ENCODE peak calls at places on chromosomes 3 and 15, in nine cellular contexts. O, M, R, Z, G, N, C, A and V are unnamed samples. For H3K4me1, the result is how much of the 10 kb centered on the place peaks cover.

GRCh38 chr3:192916455-192917257 is 1.0 kb downstream of the MB21D2 start:
- DNase-seq in A (peak), M (peak), N (peak), R (peak), Z (peak), C (peak), O (peak), G (peak), V (peak)

GRCh38 chr3:119240582-119241434 is at the start of gene B4GALT4:
- DNase-seq in M (peak), O (peak), G (peak), N (peak), R (peak), C (peak), A (peak), Z (peak), V (peak)

GRCh38 chr3:16363636-16364035 is 98.6 kb downstream of the OXNAD1 start:
- DNase-seq in G (no peak), R (no peak), A (no peak), O (no peak), Z (no peak), C (no peak), M (no peak), N (no peak), V (no peak)

GRCh38 chr3:149368201-149368849 is 9.1 kb downstream of the TM4SF1 start:
- DNase-seq in R (no peak), N (peak), A (no peak), G (no peak), Z (no peak), O (no peak), M (no peak), C (no peak), V (no peak)

GRCh38 chr3:56005196-56005805 is 463.0 kb downstream of the ERC2 start:
- DNase-seq in O (peak), G (no peak), R (no peak), M (no peak), C (no peak), N (no peak), Z (no peak), A (no peak), V (no peak)

GRCh38 chr15:85406916-85407315 is 26.5 kb downstream of the AKAP13 start:
- DNase-seq in O (no peak), N (peak), A (no peak), Z (no peak), R (no peak), M (no peak), G (no peak), C (no peak), V (no peak)

GRCh38 chr15:99059010-99059981 is 45.6 kb upstream of the SYNM start:
- DNase-seq in C (peak), R (peak), Z (peak), O (peak), A (peak), N (peak), M (peak), G (peak), V (peak)

GRCh38 chr3:128051837-128052766 is at the start of gene SEC61A1:
- DNase-seq in Z (peak), A (peak), G (peak), C (peak), O (peak), R (peak), N (peak), M (peak), V (peak)

GRCh38 chr3:36147934-36148333 is 232.4 kb upstream of the STAC start:
- DNase-seq in G (no peak), O (no peak), Z (no peak), N (no peak), C (no peak), R (no peak), M (no peak), A (no peak), V (no peak)

GRCh38 chr15:77607894-77608261 is 24.8 kb downstream of the LINGO1 start:
- DNase-seq in A (no peak), Z (no peak), M (no peak), N (no peak), R (no peak), C (no peak), G (no peak), O (no peak), V (no peak)

GRCh38 chr3:123152656-123153055 is 49.1 kb upstream of the SEC22A start:
- DNase-seq in A (no peak), M (no peak), O (no peak), R (no peak), Z (no peak), C (no peak), G (no peak), N (no peak), V (no peak)

GRCh38 chr3:4656059-4656458 is 162.9 kb downstream of the ITPR1 start:
- DNase-seq in A (no peak), R (peak), C (peak), N (peak), O (peak), G (peak), Z (peak), M (peak), V (peak)

GRCh38 chr3:140546649-140547048 is 131.2 kb upstream of the TRIM42 start:
- DNase-seq in G (no peak), O (peak), A (no peak), N (no peak), C (no peak), Z (no peak), M (no peak), R (no peak), V (no peak)

GRCh38 chr3:14839236-14839635 is 20.5 kb downstream of the FGD5 start:
- DNase-seq in M (no peak), O (peak), Z (no peak), R (peak), N (no peak), A (no peak), G (no peak), C (no peak), V (no peak)

DNA sequence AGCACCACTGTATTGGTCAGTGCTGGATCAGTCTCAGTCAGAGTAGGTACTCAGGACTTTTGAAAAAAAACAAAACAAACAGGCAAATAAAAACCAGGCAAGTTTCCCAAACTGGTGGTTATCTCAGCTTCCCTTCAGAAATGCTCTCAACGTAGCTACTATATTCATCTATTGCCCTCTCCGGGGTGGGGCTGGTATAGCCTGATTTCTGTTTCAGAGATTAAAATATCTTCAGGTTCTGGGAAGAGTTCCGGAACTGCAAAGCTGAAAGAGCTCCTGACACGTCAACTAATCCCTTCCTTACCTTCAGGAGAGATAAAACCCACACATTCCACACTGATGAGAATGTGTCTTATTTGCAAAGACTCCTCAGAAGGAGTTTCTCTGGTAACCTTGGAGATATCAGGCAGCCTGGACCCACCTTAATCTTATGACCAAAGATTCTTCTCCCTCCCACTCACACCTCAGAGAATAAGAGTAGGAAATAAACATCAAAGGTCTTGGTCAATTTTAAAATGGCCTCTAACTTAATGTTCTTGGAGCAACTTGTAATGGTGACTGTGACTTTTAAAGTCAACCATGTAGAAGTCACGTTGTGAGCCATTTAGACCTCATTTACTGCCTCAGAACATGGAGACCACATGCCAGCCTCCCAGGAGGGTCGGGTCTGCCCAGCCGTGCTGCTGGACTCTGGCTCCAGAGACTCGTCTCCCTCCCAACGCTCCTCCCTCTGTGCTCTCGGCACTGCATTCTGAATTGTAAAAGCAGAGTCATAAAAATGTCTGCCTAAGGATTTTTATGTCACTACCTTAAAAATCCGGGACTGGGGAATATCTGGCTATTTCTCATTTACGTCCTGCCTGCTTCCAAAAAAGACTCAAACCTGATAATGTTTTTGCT is 53.8 kb downstream of the CDCP1 start:
- DNase-seq in R (no peak), A (peak), G (no peak), M (no peak), N (peak), C (no peak), O (no peak), Z (no peak), V (no peak)
- TF ChIP-seq CTCF in R (no peak), A (no peak), G (no peak), M (no peak), N (peak), C (no peak), O (no peak), Z (no peak), V (no peak)

GRCh38 chr15:60381148-60381788 is 16.5 kb downstream of the ANXA2 start:
- DNase-seq in Z (no peak), R (no peak), O (no peak), A (no peak), C (no peak), G (no peak), N (peak), M (no peak), V (no peak)
- H3K4me1 ChIP-seq in Z (under half), R (half or more), O (under half), A (under half), C (under half), G (under half), N (under half), M (under half), V (under half)

GRCh38 chr15:62027916-62028315 is 32.3 kb downstream of the VPS13C start:
- DNase-seq in C (no peak), G (no peak), M (no peak), Z (no peak), O (no peak), N (no peak), R (no peak), A (no peak), V (no peak)

GRCh38 chr15:62026707-62027565 is 33.3 kb downstream of the VPS13C start:
- DNase-seq in O (no peak), A (no peak), M (no peak), G (no peak), Z (no peak), N (no peak), R (no peak), C (no peak), V (no peak)

GRCh38 chr15:62020576-62021160 is 39.6 kb downstream of the VPS13C start:
- DNase-seq in O (no peak), M (no peak), C (no peak), Z (no peak), A (no peak), G (no peak), N (peak), R (no peak), V (no peak)

DNA sequence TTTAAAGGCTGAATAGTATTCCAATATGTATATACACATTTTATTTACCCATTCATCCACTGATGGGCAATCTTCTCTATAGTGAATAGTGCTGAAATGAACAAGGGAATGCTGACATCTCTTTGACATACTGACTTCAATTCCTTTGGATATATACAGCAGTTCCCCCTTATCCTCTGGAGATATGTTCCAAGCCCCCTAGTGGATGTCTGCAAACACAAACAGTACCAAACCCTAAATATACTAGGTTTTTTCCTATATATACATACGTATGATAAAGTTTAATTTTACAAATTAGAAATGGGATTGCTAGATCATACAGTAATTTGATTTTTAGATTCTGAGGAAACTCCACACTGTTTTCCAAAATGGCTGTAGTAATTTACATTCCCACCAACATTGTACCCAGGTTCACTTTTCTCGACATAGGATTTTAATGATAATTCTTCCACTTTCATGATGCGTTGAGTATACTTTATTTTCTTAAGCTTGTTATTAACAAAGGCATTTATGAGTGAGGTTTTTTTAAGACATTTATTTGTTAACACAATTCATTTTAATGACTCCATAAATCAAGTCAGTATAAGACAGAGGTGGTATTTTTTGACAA is 38.2 kb downstream of the VPS13C start:
- DNase-seq in G (no peak), A (no peak), M (no peak), C (no peak), Z (no peak), R (no peak), O (peak), N (no peak), V (no peak)
- TF ChIP-seq CTCF in G (no peak), A (no peak), M (peak), C (no peak), Z (no peak), R (no peak), O (peak), N (no peak), V (peak)

GRCh38 chr15:22949074-22949547 is 31.1 kb downstream of the CYFIP1 start:
- DNase-seq in C (peak), R (peak), Z (no peak), G (no peak), M (peak), O (peak), N (peak), A (peak), V (no peak)

GRCh38 chr15:22952826-22953579 is 27.2 kb downstream of the CYFIP1 start:
- DNase-seq in R (no peak), O (peak), G (no peak), A (peak), M (no peak), Z (no peak), N (no peak), C (no peak), V (no peak)

GRCh38 chr15:22950211-22950990 is 29.8 kb downstream of the CYFIP1 start:
- DNase-seq in Z (no peak), G (no peak), N (no peak), M (no peak), C (no peak), A (no peak), R (no peak), O (no peak), V (no peak)

GRCh38 chr15:22951381-22952280 is 28.5 kb downstream of the CYFIP1 start:
- DNase-seq in Z (no peak), R (peak), G (no peak), A (peak), M (no peak), O (no peak), N (no peak), C (no peak), V (no peak)

DNA sequence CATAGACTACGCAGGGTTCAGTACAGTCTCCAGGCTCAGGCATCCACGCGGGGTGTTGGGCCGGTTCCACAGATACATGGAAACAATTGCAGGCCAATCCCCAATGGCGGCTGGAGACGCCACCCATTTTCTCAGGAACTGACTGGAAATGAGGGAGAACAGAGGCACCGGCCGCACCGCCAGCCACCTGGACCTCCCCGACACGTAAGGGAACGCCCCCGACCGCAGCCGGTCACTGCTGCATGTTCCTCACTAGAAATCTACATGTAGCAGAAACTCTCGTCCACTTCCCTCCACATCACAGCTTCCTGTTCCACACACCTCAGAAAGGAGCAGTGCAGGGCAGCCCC is 29.2 kb downstream of the CYFIP1 start:
- DNase-seq in A (no peak), C (no peak), M (no peak), O (no peak), G (no peak), R (no peak), N (no peak), Z (no peak), V (no peak)
- H3K4me1 ChIP-seq in A (half or more), C (under half), M (under half), O (under half), G (under half), R (half or more), N (under half), Z (under half), V (half or more)

DNA sequence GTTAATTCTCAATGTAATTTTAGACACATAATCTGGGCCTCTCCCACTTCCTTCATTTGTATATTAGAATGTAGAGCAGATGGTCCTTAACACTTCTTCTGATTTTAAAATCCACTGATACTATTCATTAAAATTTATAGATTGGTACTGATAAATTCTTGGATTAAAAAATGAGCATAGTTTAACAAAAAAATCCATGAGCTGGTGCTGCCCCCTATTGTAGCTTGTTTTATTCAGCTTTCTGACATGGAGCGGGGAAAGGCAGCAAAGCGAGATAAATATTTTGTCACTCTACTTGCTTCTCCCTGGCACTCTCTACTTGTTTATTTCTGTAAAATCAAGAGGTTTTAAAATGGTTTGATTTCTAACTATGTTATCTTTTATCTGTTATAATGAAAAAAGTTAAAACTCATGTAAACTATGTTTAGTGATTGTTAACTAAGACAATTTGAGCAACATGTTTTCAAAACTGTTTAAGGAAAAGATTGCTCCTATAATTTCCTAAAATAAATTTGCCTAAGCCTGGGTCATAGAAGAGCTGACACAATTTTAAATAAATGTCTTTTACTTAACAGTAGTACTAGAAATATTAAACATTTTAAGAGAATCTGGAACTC is 26.5 kb upstream of the PLOD2 start:
- DNase-seq in C (no peak), Z (no peak), A (no peak), R (no peak), G (peak), O (peak), N (peak), M (peak), V (no peak)
- TF ChIP-seq CTCF in C (peak), Z (peak), A (peak), R (peak), G (peak), O (peak), N (peak), M (peak), V (peak)

GRCh38 chr3:171834461-171834801 is 8.7 kb upstream of the TMEM212 start:
- DNase-seq in Z (no peak), R (no peak), N (no peak), A (no peak), C (no peak), O (no peak), G (no peak), M (no peak), V (no peak)

GRCh38 chr3:171835116-171835515 is 8.0 kb upstream of the TMEM212 start:
- DNase-seq in C (no peak), A (no peak), G (no peak), R (no peak), O (no peak), N (no peak), M (no peak), Z (no peak), V (no peak)

GRCh38 chr3:171833006-171833405 is 10.1 kb upstream of the TMEM212 start:
- DNase-seq in G (no peak), Z (no peak), N (no peak), R (no peak), C (no peak), M (no peak), O (no peak), A (no peak), V (no peak)

GRCh38 chr3:171835613-171836012 is 7.5 kb upstream of the TMEM212 start:
- DNase-seq in M (no peak), Z (no peak), C (no peak), N (no peak), O (no peak), R (no peak), A (no peak), G (no peak), V (no peak)

GRCh38 chr3:171833775-171834460 is 9.2 kb upstream of the TMEM212 start:
- DNase-seq in N (peak), Z (no peak), M (no peak), C (no peak), R (no peak), G (no peak), O (peak), A (no peak), V (no peak)
- H3K4me1 ChIP-seq in N (under half), Z (under half), M (under half), C (under half), R (half or more), G (under half), O (under half), A (under half), V (under half)

DNA sequence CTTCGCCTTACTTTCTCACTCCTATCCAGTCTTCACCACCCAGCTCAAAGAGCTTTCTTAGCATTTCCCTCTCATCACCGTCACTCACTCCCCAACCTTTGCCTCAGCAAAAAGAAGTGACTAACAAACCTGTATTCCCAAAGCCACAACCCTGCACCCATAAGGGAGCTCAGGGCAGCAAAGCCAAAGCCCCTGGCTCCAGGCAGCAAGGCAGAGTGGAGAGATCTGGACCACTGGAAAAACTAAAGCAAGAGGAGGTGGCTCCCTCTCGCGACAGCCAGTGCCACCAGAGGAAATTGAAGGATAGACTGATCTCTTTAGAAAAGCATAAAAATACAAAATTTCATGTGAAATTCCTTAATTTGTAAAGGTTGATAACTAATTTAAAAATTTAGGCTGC is 25.1 kb upstream of the CDCP1 start:
- DNase-seq in C (no peak), M (no peak), R (no peak), O (no peak), A (no peak), Z (no peak), N (no peak), G (no peak), V (no peak)
- TF ChIP-seq CTCF in C (no peak), M (no peak), R (no peak), O (peak), A (no peak), Z (no peak), N (no peak), G (no peak), V (no peak)